ENCODE peak calls at places on chromosomes 5 and 9, in six cellular contexts. Z is GM03348; K is CD8-positive, alpha-beta memory T cell; S is GM23338; R is neural crest cell; I is DMS79 treated with DMSO at 0.1 percent for 48 hours. G is an unnamed sample.

GRCh38 chr9:128764361-128764760 is 7.4 kb downstream of the ZER1 start:
- DNase-seq in R (no peak), I (no peak), S (peak; percentile 68), K (no peak), Z (no peak), G (peak; percentile 40)

GRCh38 chr5:103582364-103582763 is 19.8 kb upstream of the NUDT12 start:
- DNase-seq in R (peak; percentile 43), Z (peak; percentile 21), I (peak; percentile 4), K (no peak), S (peak; percentile 74), G (peak; percentile 40)

GRCh38 chr9:120878188-120879130 is 1.5 kb upstream of the PHF19 start:
- DNase-seq in K (no peak), R (no peak), S (no peak), Z (no peak), I (no peak), G (no peak)

GRCh38 chr9:99579964-99580363 is 241.7 kb upstream of the NR4A3 start:
- DNase-seq in I (no peak), K (no peak), Z (no peak), R (no peak), S (no peak), G (no peak)

GRCh38 chr5:140608730-140609520 is 24.1 kb downstream of the CD14 start:
- DNase-seq in S (no peak), K (no peak), I (no peak), R (no peak), Z (peak; percentile 41), G (no peak)

GRCh38 chr9:75909776-75910175 is 19.3 kb downstream of the PCSK5 start:
- DNase-seq in R (no peak), Z (no peak), K (no peak), I (no peak), S (no peak), G (no peak)

GRCh38 chr5:89864941-89865340 is 544.6 kb downstream of the CETN3 start:
- DNase-seq in I (no peak), S (peak; percentile 26), Z (no peak), R (no peak), K (no peak), G (no peak)

GRCh38 chr9:126343271-126343700 is 16.7 kb downstream of the MVB12B start:
- DNase-seq in I (no peak), K (no peak), S (no peak), R (no peak), Z (no peak), G (no peak)

GRCh38 chr9:130383979-130384676 is 60.6 kb upstream of the ASS1 start:
- DNase-seq in R (no peak), K (no peak), I (no peak), S (no peak), Z (no peak), G (no peak)

GRCh38 chr9:34125681-34126206 is 754 bp downstream of the DCAF12 start:
- DNase-seq in I (no peak), S (peak; percentile 52), R (no peak), K (no peak), Z (peak; percentile 49), G (peak; percentile 46)

GRCh38 chr9:115514454-115514853 is 396.5 kb upstream of the TNC start:
- DNase-seq in S (peak; percentile 50), Z (no peak), R (no peak), K (no peak), I (no peak), G (no peak)

GRCh38 chr5:66143473-66144073 is 527 bp upstream of the SREK1 start:
- DNase-seq in K (no peak), I (peak; percentile 68), Z (no peak), S (no peak), R (no peak), G (peak; percentile 26)

GRCh38 chr9:13281356-13282016 is 2.0 kb upstream of the MPDZ start:
- DNase-seq in K (no peak), S (no peak), Z (peak; percentile 40), I (no peak), R (no peak), G (no peak)

GRCh38 chr5:84215521-84215920 is 169.2 kb downstream of the EDIL3 start:
- DNase-seq in R (no peak), Z (no peak), S (no peak), I (no peak), K (no peak), G (no peak)

GRCh38 chr5:59079622-59080620 is 497.0 kb downstream of the RAB3C start:
- DNase-seq in S (no peak), Z (peak; percentile 63), I (no peak), R (no peak), K (no peak), G (no peak)

GRCh38 chr5:40689442-40689841 is 9.7 kb downstream of the PTGER4 start:
- DNase-seq in R (no peak), S (no peak), Z (peak; percentile 80), K (no peak), I (no peak), G (peak; percentile 23)

GRCh38 chr5:60677831-60678664 is 21.9 kb downstream of the DEPDC1B start:
- DNase-seq in R (no peak), Z (peak; percentile 53), K (peak; percentile 9), I (peak; percentile 2), S (peak; percentile 79), G (peak; percentile 28)

GRCh38 chr9:88429595-88430430 is 41.6 kb downstream of the SPIN1 start:
- DNase-seq in K (no peak), R (no peak), I (no peak), S (no peak), Z (no peak), G (no peak)

GRCh38 chr5:172881691-172882370 is 47.8 kb downstream of the ERGIC1 start:
- DNase-seq in S (no peak), R (no peak), Z (no peak), I (no peak), K (no peak), G (no peak)

GRCh38 chr5:112514062-112514561 is 95.0 kb upstream of the EPB41L4A start:
- DNase-seq in S (no peak), K (no peak), R (no peak), I (no peak), Z (no peak), G (no peak)

GRCh38 chr9:103798620-103799019 is 295.5 kb upstream of the SMC2 start:
- DNase-seq in K (no peak), R (no peak), I (no peak), Z (peak; percentile 3), S (no peak), G (no peak)

GRCh38 chr9:77725820-77726219 is 77.7 kb upstream of the GNA14 start:
- DNase-seq in K (no peak), I (no peak), S (no peak), Z (no peak), R (no peak), G (no peak)

GRCh38 chr9:131500377-131500776 is 2.3 kb upstream of the POMT1 start:
- DNase-seq in Z (no peak), K (peak; percentile 83), S (no peak), R (no peak), I (no peak), G (no peak)

GRCh38 chr9:8346291-8346690 is 546.7 kb upstream of the DMAC1 start:
- DNase-seq in K (no peak), R (no peak), S (no peak), I (no peak), Z (no peak), G (no peak)

GRCh38 chr5:22391956-22392355 is 461.2 kb downstream of the CDH12 start:
- DNase-seq in K (no peak), Z (no peak), I (no peak), R (no peak), S (no peak), G (no peak)

GRCh38 chr5:963673-964531 is 44.7 kb upstream of the NKD2 start:
- DNase-seq in S (no peak), K (peak; percentile 41), Z (peak; percentile 71), I (no peak), R (no peak), G (peak; percentile 3)

GRCh38 chr5:113824307-113824706 is 310.8 kb downstream of the YTHDC2 start:
- DNase-seq in I (no peak), Z (no peak), S (peak; percentile 66), K (no peak), R (no peak), G (peak; percentile 17)

GRCh38 chr9:135857371-135857786 is 50.0 kb downstream of the CAMSAP1 start:
- DNase-seq in Z (peak; percentile 51), K (no peak), S (no peak), I (no peak), R (no peak), G (no peak)